ENCODE peak calls at places on chromosomes 7 and 10, in six cellular contexts. A is upper lobe of left lung, Z is tibial nerve, X is IMR-90, K is ovary, P is endothelial cell of umbilical vein. Q is an unnamed sample.

GRCh38 chr7:141463986-141464385 is 87.2 kb upstream of the AGK start:
- DNase-seq in A (no peak), Z (no peak), X (no peak), K (no peak), P (no peak), Q (no peak)

GRCh38 chr7:155943251-155943899 is 131.1 kb upstream of the SHH start:
- DNase-seq in A (no peak), Z (no peak), X (no peak), K (no peak), P (no peak), Q (no peak)

GRCh38 chr7:158646766-158647474 is 57.7 kb downstream of the NCAPG2 start:
- DNase-seq in A (no peak), Z (no peak), X (no peak), K (no peak), P (no peak), Q (no peak)

GRCh38 chr7:68176974-68177373 is 1180.3 kb downstream of the TYW1 start:
- DNase-seq in A (no peak), Z (peak), X (peak), K (peak), P (no peak), Q (no peak)

GRCh38 chr7:815284-816216 is 16.7 kb upstream of the SUN1 start:
- DNase-seq in A (peak), Z (no peak), X (no peak), K (peak), P (peak), Q (no peak)

GRCh38 chr10:133311570-133311969 is 2.9 kb downstream of the ZNF511 start:
- DNase-seq in A (no peak), Z (no peak), X (no peak), K (no peak), P (no peak), Q (no peak)

GRCh38 chr7:151034312-151035023 is 6.2 kb downstream of the ABCB8 start:
- DNase-seq in A (peak), Z (no peak), X (no peak), K (no peak), P (no peak), Q (no peak)

GRCh38 chr10:96287392-96288105 is 16.2 kb upstream of the BLNK start:
- DNase-seq in A (no peak), Z (no peak), X (no peak), K (no peak), P (no peak), Q (no peak)

GRCh38 chr7:37786741-37787569 is 61.4 kb upstream of the NME8 start:
- DNase-seq in A (no peak), Z (no peak), X (no peak), K (no peak), P (no peak), Q (no peak)

GRCh38 chr7:20458483-20458882 is 127.8 kb downstream of the ITGB8 start:
- DNase-seq in A (no peak), Z (no peak), X (no peak), K (no peak), P (no peak), Q (no peak)

GRCh38 chr10:118369806-118370205 is 27.7 kb upstream of the FAM204A start:
- DNase-seq in A (no peak), Z (no peak), X (no peak), K (no peak), P (no peak), Q (no peak)

GRCh38 chr10:29600067-29600466 is 34.7 kb downstream of the SVIL start:
- DNase-seq in A (no peak), Z (no peak), X (peak), K (no peak), P (no peak), Q (peak)

GRCh38 chr10:104350146-104350635 is 3.4 kb upstream of the CFAP58 start:
- DNase-seq in A (no peak), Z (no peak), X (peak), K (peak), P (peak), Q (no peak)

GRCh38 chr7:30795161-30795943 is 24.1 kb downstream of the MINDY4 start:
- DNase-seq in A (no peak), Z (no peak), X (no peak), K (no peak), P (no peak), Q (no peak)

GRCh38 chr10:97043563-97043855 is 142.2 kb downstream of the SLIT1 start:
- DNase-seq in A (no peak), Z (no peak), X (no peak), K (no peak), P (no peak), Q (no peak)

GRCh38 chr10:63286754-63287264 is 153.7 kb downstream of the NRBF2 start:
- DNase-seq in A (no peak), Z (no peak), X (no peak), K (no peak), P (no peak), Q (no peak)

GRCh38 chr7:112573302-112574039 is 92.7 kb downstream of the LSMEM1 start:
- DNase-seq in A (no peak), Z (no peak), X (peak), K (no peak), P (peak), Q (no peak)

GRCh38 chr10:22849077-22849810 is 78.6 kb upstream of the ARMC3 start:
- DNase-seq in A (peak), Z (peak), X (no peak), K (peak), P (peak), Q (peak)

GRCh38 chr7:133778472-133778871 is 348.7 kb upstream of the LRGUK start:
- DNase-seq in A (no peak), Z (no peak), X (no peak), K (no peak), P (no peak), Q (no peak)

GRCh38 chr10:69087600-69088470 is at the start of gene SRGN:
- DNase-seq in A (no peak), Z (peak), X (peak), K (peak), P (peak), Q (peak)

GRCh38 chr7:96992624-96993452 is 12.5 kb upstream of the DLX6 start:
- DNase-seq in A (peak), Z (no peak), X (no peak), K (no peak), P (no peak), Q (no peak)

GRCh38 chr7:74572301-74573090 is 85.0 kb upstream of the GTF2I start:
- DNase-seq in A (no peak), Z (no peak), X (no peak), K (no peak), P (no peak), Q (no peak)

GRCh38 chr10:70462349-70462984 is 16.1 kb upstream of the PALD1 start:
- DNase-seq in A (no peak), Z (peak), X (no peak), K (no peak), P (no peak), Q (peak)

GRCh38 chr7:38844952-38845563 is 63.9 kb downstream of the VPS41 start:
- DNase-seq in A (no peak), Z (no peak), X (no peak), K (no peak), P (no peak), Q (no peak)

GRCh38 chr10:50362547-50363125 is 111.3 kb upstream of the ASAH2 start:
- DNase-seq in A (no peak), Z (no peak), X (peak), K (no peak), P (no peak), Q (no peak)

DNA sequence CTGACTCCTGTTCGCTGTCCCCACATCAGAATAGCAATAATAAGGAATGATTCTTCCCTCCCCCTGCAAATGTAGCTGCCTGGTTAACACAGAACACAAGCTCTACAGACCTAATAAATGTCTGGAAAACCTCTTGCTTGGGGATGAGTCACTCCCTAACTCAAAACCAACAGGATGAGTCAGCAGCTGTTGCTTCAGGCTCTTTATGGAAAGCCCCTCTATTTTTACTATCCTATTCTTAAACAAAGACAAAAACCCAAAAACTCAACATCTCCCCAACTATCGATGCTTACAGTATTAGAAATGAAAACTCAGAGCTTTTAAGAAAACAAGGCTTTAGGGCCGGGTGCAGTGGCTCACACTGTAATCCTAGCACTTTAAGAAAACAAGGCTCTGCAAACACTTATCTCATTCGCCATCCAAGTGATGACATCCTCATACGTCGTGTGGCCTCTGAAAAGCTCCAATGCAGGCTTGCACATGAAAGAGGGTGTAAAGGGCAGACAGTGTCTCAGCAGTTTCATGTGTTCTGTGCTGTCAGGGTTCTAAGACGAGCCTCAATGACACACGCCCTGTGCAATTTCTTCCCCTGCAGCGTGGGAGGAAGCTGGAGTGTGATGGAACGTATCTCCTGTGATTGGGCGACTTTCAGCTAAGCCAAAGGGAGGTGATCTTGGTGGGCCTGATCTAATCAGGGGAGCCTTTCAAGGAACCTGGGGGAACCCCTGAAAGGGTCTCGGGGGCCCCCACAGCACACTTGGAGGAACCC is 70.1 kb downstream of the AMZ1 start:
- DNase-seq in A (no peak), Z (no peak), X (peak), K (no peak), P (peak), Q (no peak)
- TF ChIP-seq POLR2A in A (no peak), Z (no peak), X (no peak), K (no peak), P (no peak), Q (no peak)

DNA sequence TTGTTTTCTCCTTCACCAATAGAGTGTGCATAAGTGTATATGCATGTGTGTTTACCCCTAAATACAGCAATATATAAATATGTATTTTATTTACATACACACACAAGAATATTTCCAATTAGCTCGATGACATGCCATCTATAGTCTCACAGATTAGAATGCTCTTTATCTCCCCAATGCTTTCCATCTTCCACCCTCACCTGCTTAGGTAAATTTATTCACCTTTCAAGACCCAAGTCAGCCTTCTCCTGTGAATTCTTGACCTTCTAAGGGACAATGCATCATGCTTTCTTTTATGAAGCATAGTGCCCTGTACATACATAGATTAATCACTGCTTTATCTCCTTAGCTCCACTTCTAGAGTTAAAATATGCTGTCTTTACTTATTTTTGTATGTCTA is 49.7 kb downstream of the SEMA3A start:
- DNase-seq in A (no peak), Z (no peak), X (no peak), K (no peak), P (no peak), Q (no peak)
- H3K4me3 ChIP-seq in A (no peak), Z (no peak), X (no peak), K (no peak), P (no peak), Q (no peak)

DNA sequence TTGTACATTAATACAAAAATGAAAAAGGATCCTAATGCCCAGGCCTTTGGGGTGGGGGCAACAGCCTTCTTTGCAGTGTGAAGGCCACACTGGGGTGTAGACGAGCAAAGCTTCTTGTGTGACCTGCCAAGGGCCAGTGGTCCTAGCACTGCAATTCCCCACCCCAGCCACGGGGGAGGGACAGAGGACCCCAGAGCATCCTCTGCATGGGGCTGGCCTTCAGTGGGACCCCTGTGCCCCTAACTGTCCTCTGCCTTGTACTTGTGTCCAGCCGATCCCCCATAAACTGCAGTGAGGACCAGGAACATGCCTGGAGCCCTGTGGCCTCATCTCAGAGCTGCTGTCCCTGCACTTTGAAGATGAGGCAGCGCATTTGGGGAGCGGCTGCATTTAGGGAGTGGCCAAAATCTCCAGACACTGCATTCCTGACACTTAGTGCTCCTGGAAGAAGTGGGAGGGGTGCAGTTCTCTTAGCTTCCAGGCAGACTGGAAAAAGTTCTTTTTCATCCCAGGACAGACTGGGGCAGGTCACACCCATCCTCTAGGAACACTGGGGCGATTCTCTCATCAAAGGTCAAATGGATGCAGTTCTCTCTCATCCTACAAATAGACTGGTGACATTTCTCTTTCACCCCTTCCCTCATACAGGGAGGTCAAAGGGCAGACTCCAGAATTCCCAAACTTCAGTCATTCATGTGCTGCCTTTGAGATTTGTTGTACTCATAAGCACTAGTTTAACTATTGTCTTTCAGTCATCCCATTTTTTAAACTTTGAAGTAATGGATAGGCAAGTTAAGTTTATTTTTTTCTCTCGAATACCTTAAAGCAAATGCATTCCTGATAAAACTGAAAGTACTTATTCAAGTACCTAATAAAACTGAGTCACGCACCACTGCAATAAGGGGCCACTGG is 922 bp upstream of the MYO1G start:
- DNase-seq in A (no peak), Z (no peak), X (no peak), K (no peak), P (no peak), Q (no peak)
- H3K27ac ChIP-seq in A (peak), Z (peak), X (peak), K (no peak), P (no peak), Q (peak)

GRCh38 chr10:26612151-26612915 is 85.2 kb upstream of the PDSS1 start:
- DNase-seq in A (no peak), Z (no peak), X (no peak), K (no peak), P (no peak), Q (no peak)
- TF ChIP-seq POLR2A in A (no peak), Z (no peak), X (no peak), K (no peak), P (no peak), Q (no peak)

DNA sequence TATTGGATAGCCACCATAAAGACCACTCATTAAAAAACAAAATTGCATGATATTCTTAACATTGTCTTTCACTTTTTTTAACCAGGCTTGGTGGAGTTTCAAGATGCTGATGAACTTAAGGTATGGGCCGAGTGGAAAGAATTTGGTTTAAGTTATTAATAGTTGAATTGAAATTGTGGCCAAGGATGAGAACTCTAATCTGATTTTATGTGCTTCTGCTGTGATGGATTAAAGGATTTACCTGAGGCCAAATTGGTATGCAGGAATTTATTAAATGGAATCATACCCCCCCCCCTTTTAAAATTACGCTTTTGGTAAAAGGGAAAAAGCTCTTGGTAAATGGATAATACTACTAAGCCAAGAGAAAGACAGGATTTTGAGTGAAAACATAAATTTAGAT is 33.8 kb upstream of the TOMM7 start:
- DNase-seq in A (no peak), Z (no peak), X (no peak), K (no peak), P (no peak), Q (no peak)
- H3K4me3 ChIP-seq in A (no peak), Z (no peak), X (no peak), K (no peak), P (peak), Q (no peak)

DNA sequence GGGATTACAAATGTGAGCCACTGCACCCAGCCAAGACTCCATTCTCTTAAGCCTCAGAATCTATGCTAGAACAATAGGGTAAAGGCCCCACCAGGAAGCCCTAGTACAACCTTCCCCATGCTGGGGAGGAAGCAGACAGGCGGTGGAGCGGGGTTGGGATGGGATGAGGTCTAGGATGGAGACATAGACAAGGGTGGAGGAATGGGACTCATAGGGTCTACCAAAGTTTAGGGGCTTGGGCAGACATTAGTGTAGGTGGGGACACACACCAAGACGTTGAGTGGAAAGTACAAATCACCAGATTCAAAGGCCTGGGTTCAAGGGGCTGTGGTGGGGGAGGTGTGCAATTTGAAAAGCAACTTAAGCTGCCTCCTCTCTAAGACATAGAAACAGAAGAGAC is 19.3 kb downstream of the PRSS2 start:
- DNase-seq in A (no peak), Z (no peak), X (no peak), K (no peak), P (no peak), Q (no peak)
- H3K27ac ChIP-seq in A (no peak), Z (no peak), X (no peak), K (no peak), P (no peak), Q (no peak)

DNA sequence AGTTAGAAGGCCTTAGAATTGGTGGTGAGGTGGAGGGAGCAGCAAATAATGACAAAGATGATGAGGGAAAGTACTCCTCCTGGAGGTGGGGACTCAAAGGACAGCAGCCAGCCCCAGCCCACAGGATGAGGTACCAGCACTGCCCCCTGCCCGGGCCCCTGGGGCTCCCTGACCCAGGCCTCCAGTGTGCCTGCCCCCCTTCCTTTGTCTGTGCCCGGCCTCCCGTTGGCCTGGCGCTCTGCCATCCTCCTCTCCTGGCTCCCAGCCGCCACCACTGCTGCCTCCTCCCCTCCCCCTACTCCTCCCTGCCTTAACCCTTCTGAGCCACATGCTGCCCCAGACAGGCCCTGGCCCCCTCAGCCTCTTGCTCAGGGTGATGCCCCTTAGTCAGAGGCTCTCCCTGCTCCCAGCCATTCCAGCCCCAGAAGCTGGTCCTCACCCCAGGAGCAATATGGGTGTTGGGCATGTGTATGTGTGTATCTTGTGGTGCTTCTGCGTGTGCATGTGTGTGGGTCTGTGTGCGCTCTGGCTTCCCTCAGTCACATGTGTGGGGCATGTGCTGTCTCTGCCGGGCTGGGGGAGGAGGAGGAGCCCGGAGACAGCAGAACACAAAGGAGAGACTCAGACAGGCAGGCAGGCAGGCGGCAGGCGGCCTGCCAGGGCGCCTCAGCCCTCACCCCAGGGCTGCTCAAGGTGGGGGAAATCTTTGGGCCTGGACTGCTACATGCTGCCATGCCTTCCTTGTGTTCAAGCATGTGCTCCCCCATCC is 2.6 kb downstream of the LDB1 start:
- DNase-seq in A (peak), Z (peak), X (peak), K (peak), P (peak), Q (peak)
- TF ChIP-seq POLR2A in A (peak), Z (no peak), X (no peak), K (peak), P (peak), Q (no peak)

DNA sequence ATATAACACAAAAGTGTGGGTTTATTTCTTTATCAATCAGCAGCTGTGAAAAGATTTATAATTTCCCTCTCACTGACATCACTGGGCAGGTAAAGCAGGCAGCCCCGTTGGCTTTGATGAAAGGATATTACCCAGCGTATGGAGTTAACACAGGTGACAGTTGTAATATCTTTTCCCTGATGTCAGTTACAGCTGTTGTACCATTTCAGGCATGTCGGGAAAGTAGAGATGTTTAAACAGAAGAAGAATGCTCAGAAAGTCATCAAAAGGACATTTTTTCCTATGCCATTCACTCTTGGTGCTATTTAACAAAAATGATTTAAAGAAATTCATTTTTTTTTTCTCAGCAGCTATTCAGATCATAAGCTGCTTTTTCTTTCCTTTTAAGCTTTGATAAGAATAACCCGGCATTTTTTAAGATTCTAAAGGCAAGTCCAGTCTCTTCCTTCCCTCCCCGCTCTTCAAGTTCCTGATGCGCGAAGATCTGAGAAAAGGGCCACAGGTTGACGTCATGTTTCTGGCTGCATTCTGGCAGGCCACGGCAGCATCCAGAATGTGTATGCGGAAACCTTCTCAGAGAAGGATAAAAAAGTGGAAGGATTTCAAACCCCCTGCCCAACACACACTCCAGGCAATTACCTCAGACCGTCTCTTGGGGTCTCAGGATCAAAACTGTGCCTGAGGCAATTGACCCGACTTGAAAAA is 32.4 kb upstream of the ADAM12 start:
- DNase-seq in A (no peak), Z (no peak), X (no peak), K (no peak), P (no peak), Q (no peak)
- H3K4me3 ChIP-seq in A (no peak), Z (no peak), X (no peak), K (no peak), P (no peak), Q (peak)

GRCh38 chr7:106112972-106113421 is 885 bp upstream of the SYPL1 start:
- DNase-seq in A (no peak), Z (no peak), X (no peak), K (no peak), P (peak), Q (no peak)
- H3K27ac ChIP-seq in A (peak), Z (peak), X (no peak), K (no peak), P (no peak), Q (peak)

Q was measured in breast epithelium.